ENCODE peak calls at places on chromosomes 16 and 17, in nine cellular contexts. O is H1, Q is endothelial cell of umbilical vein, S is mammary epithelial cell, A is GM23248, M is DND-41, C is HepG2, R is PC-9, E is GM23338. W is an unnamed sample. For H3K27me3, the result is how much of the 10 kb centered on the place peaks cover.

GRCh38 chr17:76546556-76547182 is 6.8 kb downstream of the PRCD start:
- DNase-seq in O (no peak), Q (peak), S (peak), A (peak), M (no peak), C (no peak), R (no peak), E (peak), W (peak)

GRCh38 chr17:4509402-4509801 is 10.7 kb downstream of the SPNS2 start:
- DNase-seq in O (no peak), Q (no peak), S (no peak), A (no peak), M (peak), C (no peak), R (no peak), E (no peak), W (no peak)

GRCh38 chr16:63682844-63683243 is 1439.0 kb downstream of the CDH11 start:
- DNase-seq in O (no peak), Q (no peak), S (no peak), A (no peak), M (no peak), C (no peak), R (no peak), E (no peak), W (no peak)

GRCh38 chr17:70158180-70158579 is 11.2 kb upstream of the KCNJ2 start:
- DNase-seq in O (no peak), Q (peak), S (no peak), A (no peak), M (no peak), C (no peak), R (no peak), E (no peak), W (no peak)

GRCh38 chr17:51164911-51165679 is 1.1 kb upstream of the NME2 start:
- DNase-seq in O (no peak), Q (no peak), S (no peak), A (no peak), M (no peak), C (peak), R (peak), E (peak), W (no peak)

GRCh38 chr16:88864099-88864498 is 2.4 kb downstream of the PABPN1L start:
- DNase-seq in O (no peak), Q (no peak), S (no peak), A (no peak), M (no peak), C (no peak), R (no peak), E (no peak), W (no peak)

GRCh38 chr16:47037396-47037745 is 63.9 kb upstream of the DNAJA2 start:
- DNase-seq in O (no peak), Q (no peak), S (no peak), A (no peak), M (peak), C (no peak), R (no peak), E (peak), W (peak)

GRCh38 chr17:79907855-79908254 is 68.6 kb upstream of the CBX4 start:
- DNase-seq in O (no peak), Q (peak), S (no peak), A (peak), M (no peak), C (no peak), R (no peak), E (no peak), W (no peak)

GRCh38 chr16:86075488-86075785 is 176.5 kb downstream of the IRF8 start:
- DNase-seq in O (no peak), Q (no peak), S (no peak), A (no peak), M (no peak), C (no peak), R (no peak), E (no peak), W (no peak)

GRCh38 chr17:74922694-74923537 is at the start of gene USH1G:
- DNase-seq in O (peak), Q (no peak), S (no peak), A (no peak), M (peak), C (no peak), R (no peak), E (peak), W (no peak)

GRCh38 chr16:24544640-24545039 is 5.3 kb downstream of the RBBP6 start:
- DNase-seq in O (no peak), Q (peak), S (no peak), A (peak), M (no peak), C (no peak), R (no peak), E (no peak), W (peak)

GRCh38 chr16:88633684-88634140 is 4.7 kb upstream of the IL17C start:
- DNase-seq in O (peak), Q (peak), S (peak), A (peak), M (no peak), C (peak), R (no peak), E (peak), W (no peak)

GRCh38 chr16:12097523-12098428 is 121.2 kb downstream of the SNX29 start:
- DNase-seq in O (no peak), Q (no peak), S (peak), A (peak), M (no peak), C (peak), R (no peak), E (no peak), W (peak)

GRCh38 chr16:23174622-23175021 is 7.9 kb upstream of the SCNN1G start:
- DNase-seq in O (no peak), Q (peak), S (no peak), A (peak), M (peak), C (no peak), R (no peak), E (peak), W (peak)

GRCh38 chr17:78617371-78618061 is 40.3 kb upstream of the DNAH17 start:
- DNase-seq in O (no peak), Q (no peak), S (no peak), A (no peak), M (no peak), C (peak), R (no peak), E (no peak), W (no peak)

GRCh38 chr17:53912117-53912516 is 89.4 kb downstream of the KIF2B start:
- DNase-seq in O (no peak), Q (no peak), S (no peak), A (no peak), M (no peak), C (peak), R (no peak), E (no peak), W (no peak)

GRCh38 chr17:15883617-15884111 is 61.3 kb upstream of the ADORA2B start:
- DNase-seq in O (no peak), Q (no peak), S (peak), A (peak), M (no peak), C (no peak), R (peak), E (no peak), W (peak)

GRCh38 chr16:56999409-57000270 is 10.3 kb downstream of the NLRC5 start:
- DNase-seq in O (no peak), Q (no peak), S (no peak), A (no peak), M (no peak), C (no peak), R (no peak), E (no peak), W (no peak)

GRCh38 chr17:63611354-63611753 is 10.7 kb downstream of the TACO1 start:
- DNase-seq in O (no peak), Q (no peak), S (no peak), A (no peak), M (no peak), C (no peak), R (no peak), E (no peak), W (no peak)

GRCh38 chr16:87229230-87230192 is 87.7 kb downstream of the C16orf95 start:
- DNase-seq in O (no peak), Q (peak), S (no peak), A (no peak), M (no peak), C (no peak), R (no peak), E (no peak), W (no peak)

GRCh38 chr16:12964466-12964865 is 63.1 kb downstream of the SHISA9 start:
- DNase-seq in O (no peak), Q (no peak), S (no peak), A (no peak), M (no peak), C (no peak), R (no peak), E (no peak), W (no peak)

GRCh38 chr16:3036726-3037315 is at the start of gene BICDL2:
- DNase-seq in O (peak), Q (no peak), S (no peak), A (no peak), M (no peak), C (no peak), R (no peak), E (peak), W (no peak)

GRCh38 chr16:57045694-57046381 is 46.5 kb upstream of the CPNE2 start:
- DNase-seq in O (peak), Q (peak), S (no peak), A (peak), M (no peak), C (peak), R (no peak), E (peak), W (peak)

GRCh38 chr16:56812884-56813283 is 52.1 kb upstream of the SLC12A3 start:
- DNase-seq in O (no peak), Q (peak), S (peak), A (peak), M (no peak), C (peak), R (peak), E (no peak), W (peak)

GRCh38 chr17:21129023-21129681 is 2.4 kb downstream of the DHRS7B start:
- DNase-seq in O (no peak), Q (peak), S (no peak), A (peak), M (no peak), C (peak), R (no peak), E (peak), W (peak)

GRCh38 chr17:34580685-34581445 is 1.5 kb downstream of the TMEM132E start:
- DNase-seq in O (peak), Q (no peak), S (no peak), A (peak), M (no peak), C (no peak), R (no peak), E (peak), W (no peak)

GRCh38 chr16:1152123-1152638 is 725 bp upstream of the CACNA1H start:
- DNase-seq in O (peak), Q (no peak), S (no peak), A (peak), M (no peak), C (no peak), R (no peak), E (peak), W (no peak)
- H3K27me3 ChIP-seq in O (under half), Q (under half), S (under half), A (under half), M (under half), C (half or more), R (under half), E (under half), W (under half)

GRCh38 chr16:800834-801488 is 427 bp upstream of the GNG13 start:
- DNase-seq in O (no peak), Q (no peak), S (no peak), A (no peak), M (no peak), C (no peak), R (no peak), E (no peak), W (no peak)
- TF ChIP-seq EZH2 in O (no peak), Q (peak), S (no peak), A (no peak), M (no peak), C (peak), R (no peak), E (no peak), W (peak)

DNA sequence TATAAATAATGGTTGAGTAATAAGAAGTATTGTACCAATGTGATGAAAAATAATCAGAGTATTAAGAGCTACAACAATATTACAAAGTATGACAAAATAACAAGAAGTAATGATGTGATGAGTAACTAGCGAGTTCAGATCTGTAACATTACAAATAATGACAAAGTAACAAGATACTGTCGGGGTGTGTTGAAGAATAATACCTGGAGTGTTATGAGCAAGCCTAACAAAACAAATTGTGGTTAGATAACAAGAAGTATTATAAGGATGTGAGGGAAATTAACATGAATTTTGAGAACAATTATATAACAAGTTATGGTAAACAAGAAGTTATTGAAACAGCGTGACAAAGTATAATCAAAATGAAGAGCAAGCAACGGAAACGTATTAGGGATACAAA is 1.3 kb downstream of the TBX4 start:
- DNase-seq in O (no peak), Q (peak), S (peak), A (no peak), M (no peak), C (no peak), R (no peak), E (no peak), W (no peak)
- H3K27me3 ChIP-seq in O (half or more), Q (half or more), S (under half), A (half or more), M (under half), C (under half), R (under half), E (half or more), W (under half)

GRCh38 chr17:47694018-47694817 is at the start of gene TBKBP1:
- DNase-seq in O (peak), Q (peak), S (no peak), A (peak), M (peak), C (peak), R (no peak), E (peak), W (peak)

GRCh38 chr17:47696717-47697642 is 3.0 kb downstream of the TBKBP1 start:
- DNase-seq in O (no peak), Q (no peak), S (no peak), A (no peak), M (no peak), C (no peak), R (no peak), E (no peak), W (no peak)

GRCh38 chr17:47695664-47696376 is 1.9 kb downstream of the TBKBP1 start:
- DNase-seq in O (peak), Q (no peak), S (no peak), A (no peak), M (no peak), C (no peak), R (no peak), E (no peak), W (no peak)

GRCh38 chr17:47693667-47694017 is 319 bp upstream of the TBKBP1 start:
- DNase-seq in O (no peak), Q (no peak), S (no peak), A (no peak), M (no peak), C (no peak), R (no peak), E (no peak), W (no peak)

GRCh38 chr17:47694818-47695663 is 1.1 kb downstream of the TBKBP1 start:
- DNase-seq in O (peak), Q (peak), S (no peak), A (peak), M (peak), C (no peak), R (no peak), E (peak), W (peak)
- TF ChIP-seq EZH2 in O (peak), Q (no peak), S (no peak), A (no peak), M (no peak), C (no peak), R (no peak), E (no peak), W (no peak)

GRCh38 chr17:57915980-57916757 is 39.0 kb downstream of the CUEDC1 start:
- DNase-seq in O (peak), Q (no peak), S (no peak), A (no peak), M (no peak), C (no peak), R (no peak), E (peak), W (no peak)
- H3K27me3 ChIP-seq in O (under half), Q (under half), S (under half), A (under half), M (under half), C (under half), R (under half), E (under half), W (under half)

GRCh38 chr16:363110-364090 is 6.9 kb downstream of the MRPL28 start:
- DNase-seq in O (no peak), Q (no peak), S (no peak), A (no peak), M (no peak), C (no peak), R (no peak), E (no peak), W (no peak)

GRCh38 chr16:361872-362701 is 8.3 kb downstream of the MRPL28 start:
- DNase-seq in O (peak), Q (peak), S (peak), A (peak), M (peak), C (peak), R (peak), E (peak), W (peak)

GRCh38 chr16:359871-360697 is 7.6 kb upstream of the AXIN1 start:
- DNase-seq in O (no peak), Q (no peak), S (no peak), A (no peak), M (no peak), C (peak), R (no peak), E (no peak), W (no peak)

GRCh38 chr16:360698-361336 is 8.3 kb upstream of the AXIN1 start:
- DNase-seq in O (no peak), Q (no peak), S (no peak), A (no peak), M (no peak), C (no peak), R (no peak), E (no peak), W (no peak)

GRCh38 chr16:361341-361871 is 8.9 kb upstream of the AXIN1 start:
- DNase-seq in O (no peak), Q (no peak), S (no peak), A (no peak), M (no peak), C (no peak), R (no peak), E (peak), W (no peak)
- TF ChIP-seq EZH2 in O (no peak), Q (no peak), S (no peak), A (no peak), M (no peak), C (no peak), R (no peak), E (no peak), W (no peak)

GRCh38 chr17:82461827-82462524 is 3.4 kb downstream of the NARF start:
- DNase-seq in O (no peak), Q (no peak), S (no peak), A (no peak), M (no peak), C (peak), R (peak), E (no peak), W (no peak)

GRCh38 chr17:82465023-82465603 is 6.6 kb downstream of the NARF start:
- DNase-seq in O (no peak), Q (no peak), S (no peak), A (no peak), M (no peak), C (no peak), R (no peak), E (no peak), W (no peak)

GRCh38 chr17:82463881-82464566 is 5.5 kb downstream of the NARF start:
- DNase-seq in O (no peak), Q (no peak), S (no peak), A (no peak), M (no peak), C (no peak), R (no peak), E (no peak), W (no peak)

GRCh38 chr17:82464567-82464929 is 6.0 kb downstream of the NARF start:
- DNase-seq in O (no peak), Q (no peak), S (no peak), A (no peak), M (no peak), C (no peak), R (no peak), E (no peak), W (no peak)

DNA sequence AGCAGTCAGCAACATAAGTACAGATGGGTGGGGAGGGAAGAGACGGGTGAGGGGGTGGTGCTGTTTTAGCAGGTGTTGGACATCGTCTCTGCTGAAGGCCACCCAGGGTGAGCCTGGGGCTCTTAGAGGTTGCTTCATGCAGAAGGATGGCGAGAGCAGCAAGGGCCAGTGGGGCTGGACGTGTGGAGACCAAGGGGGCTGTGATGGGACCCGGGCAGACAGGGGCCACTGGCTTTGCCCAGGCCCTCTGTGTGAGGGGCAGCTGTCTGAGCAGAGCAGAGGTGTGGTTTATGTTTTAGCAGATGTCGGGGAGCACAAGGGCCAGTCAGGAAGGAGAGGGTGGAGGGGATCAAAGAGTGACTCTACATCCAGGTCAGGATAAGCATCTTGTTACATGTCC is 4.8 kb downstream of the NARF start:
- DNase-seq in O (no peak), Q (no peak), S (no peak), A (no peak), M (no peak), C (no peak), R (no peak), E (no peak), W (no peak)
- H3K27me3 ChIP-seq in O (under half), Q (under half), S (under half), A (under half), M (under half), C (under half), R (under half), E (under half), W (under half)

W was measured in fibroblast of lung.